ENCODE peak calls at places on chromosome 19, in eight cellular contexts. One of them, this sample, is unnamed. For H3K9me3, the result is how much of the 10 kb centered on the place peaks cover.

GRCh38 chr19:39916851-39917396 is 17.5 kb downstream of the FCGBP start:
- DNase-seq in A549: no peak
- DNase-seq in neural progenitor cell: no peak
- DNase-seq in hepatocyte: no peak
- DNase-seq in PC-3: no peak
- DNase-seq in SK-N-SH: no peak
- DNase-seq in K562: no peak
- DNase-seq in CD4-positive, alpha-beta T cell: no peak
- DNase-seq in this sample: no peak

GRCh38 chr19:3005345-3005744 is 23.7 kb downstream of the TLE2 start:
- DNase-seq in A549: no peak
- DNase-seq in neural progenitor cell: no peak
- DNase-seq in hepatocyte: no peak
- DNase-seq in PC-3: no peak
- DNase-seq in SK-N-SH: peak
- DNase-seq in K562: no peak
- DNase-seq in CD4-positive, alpha-beta T cell: no peak
- DNase-seq in this sample: no peak

GRCh38 chr19:45439569-45440258 is 16.0 kb upstream of the ERCC1 start:
- DNase-seq in A549: peak
- DNase-seq in neural progenitor cell: peak
- DNase-seq in hepatocyte: peak
- DNase-seq in PC-3: peak
- DNase-seq in SK-N-SH: peak
- DNase-seq in K562: peak
- DNase-seq in CD4-positive, alpha-beta T cell: peak
- DNase-seq in this sample: peak

GRCh38 chr19:3243851-3244700 is 19.6 kb downstream of the CELF5 start:
- DNase-seq in A549: peak
- DNase-seq in neural progenitor cell: peak
- DNase-seq in hepatocyte: peak
- DNase-seq in PC-3: peak
- DNase-seq in SK-N-SH: no peak
- DNase-seq in K562: peak
- DNase-seq in CD4-positive, alpha-beta T cell: peak
- DNase-seq in this sample: peak

GRCh38 chr19:15144046-15144646 is 36.9 kb downstream of the SYDE1 start:
- DNase-seq in A549: no peak
- DNase-seq in neural progenitor cell: no peak
- DNase-seq in hepatocyte: no peak
- DNase-seq in PC-3: no peak
- DNase-seq in SK-N-SH: no peak
- DNase-seq in K562: no peak
- DNase-seq in CD4-positive, alpha-beta T cell: no peak
- DNase-seq in this sample: no peak

GRCh38 chr19:48907671-48908070 is 7.6 kb downstream of the NUCB1 start:
- DNase-seq in A549: no peak
- DNase-seq in neural progenitor cell: no peak
- DNase-seq in hepatocyte: peak
- DNase-seq in PC-3: no peak
- DNase-seq in SK-N-SH: no peak
- DNase-seq in K562: no peak
- DNase-seq in CD4-positive, alpha-beta T cell: no peak
- DNase-seq in this sample: peak

GRCh38 chr19:2627855-2628254 is 74.6 kb downstream of the GNG7 start:
- DNase-seq in A549: no peak
- DNase-seq in neural progenitor cell: no peak
- DNase-seq in hepatocyte: no peak
- DNase-seq in PC-3: peak
- DNase-seq in SK-N-SH: no peak
- DNase-seq in K562: no peak
- DNase-seq in CD4-positive, alpha-beta T cell: no peak
- DNase-seq in this sample: no peak

GRCh38 chr19:29533578-29534544 is 8.1 kb downstream of the VSTM2B start:
- DNase-seq in A549: no peak
- DNase-seq in neural progenitor cell: no peak
- DNase-seq in hepatocyte: no peak
- DNase-seq in PC-3: no peak
- DNase-seq in SK-N-SH: no peak
- DNase-seq in K562: no peak
- DNase-seq in CD4-positive, alpha-beta T cell: no peak
- DNase-seq in this sample: no peak

GRCh38 chr19:13978306-13978705 is 26.0 kb downstream of the DCAF15 start:
- DNase-seq in A549: no peak
- DNase-seq in neural progenitor cell: peak
- DNase-seq in hepatocyte: peak
- DNase-seq in PC-3: no peak
- DNase-seq in SK-N-SH: peak
- DNase-seq in K562: peak
- DNase-seq in CD4-positive, alpha-beta T cell: no peak
- DNase-seq in this sample: peak

GRCh38 chr19:11375143-11375948 is 880 bp downstream of the SWSAP1 start:
- DNase-seq in A549: no peak
- DNase-seq in neural progenitor cell: peak
- DNase-seq in hepatocyte: peak
- DNase-seq in PC-3: peak
- DNase-seq in SK-N-SH: peak
- DNase-seq in K562: peak
- DNase-seq in CD4-positive, alpha-beta T cell: peak
- DNase-seq in this sample: peak

GRCh38 chr19:51783373-51783772 is 11.6 kb upstream of the FPR3 start:
- DNase-seq in A549: peak
- DNase-seq in neural progenitor cell: no peak
- DNase-seq in hepatocyte: no peak
- DNase-seq in PC-3: peak
- DNase-seq in SK-N-SH: no peak
- DNase-seq in K562: peak
- DNase-seq in CD4-positive, alpha-beta T cell: no peak
- DNase-seq in this sample: no peak

GRCh38 chr19:1385816-1386215 is 2.1 kb downstream of the NDUFS7 start:
- DNase-seq in A549: no peak
- DNase-seq in neural progenitor cell: no peak
- DNase-seq in hepatocyte: no peak
- DNase-seq in PC-3: no peak
- DNase-seq in SK-N-SH: no peak
- DNase-seq in K562: no peak
- DNase-seq in CD4-positive, alpha-beta T cell: no peak
- DNase-seq in this sample: no peak

GRCh38 chr19:51018745-51019543 is 565 bp downstream of the KLK10 start:
- DNase-seq in A549: no peak
- DNase-seq in neural progenitor cell: no peak
- DNase-seq in hepatocyte: peak
- DNase-seq in PC-3: no peak
- DNase-seq in SK-N-SH: no peak
- DNase-seq in K562: no peak
- DNase-seq in CD4-positive, alpha-beta T cell: no peak
- DNase-seq in this sample: no peak

GRCh38 chr19:42113641-42114348 is 18.5 kb downstream of the POU2F2 start:
- DNase-seq in A549: peak
- DNase-seq in neural progenitor cell: no peak
- DNase-seq in hepatocyte: peak
- DNase-seq in PC-3: peak
- DNase-seq in SK-N-SH: no peak
- DNase-seq in K562: no peak
- DNase-seq in CD4-positive, alpha-beta T cell: no peak
- DNase-seq in this sample: no peak

GRCh38 chr19:54106716-54107115 is 4.1 kb downstream of the NDUFA3 start:
- DNase-seq in A549: no peak
- DNase-seq in neural progenitor cell: no peak
- DNase-seq in hepatocyte: no peak
- DNase-seq in PC-3: no peak
- DNase-seq in SK-N-SH: no peak
- DNase-seq in K562: no peak
- DNase-seq in CD4-positive, alpha-beta T cell: no peak
- DNase-seq in this sample: no peak

GRCh38 chr19:13691569-13691968 is 72.8 kb upstream of the MRI1 start:
- DNase-seq in A549: no peak
- DNase-seq in neural progenitor cell: no peak
- DNase-seq in hepatocyte: no peak
- DNase-seq in PC-3: no peak
- DNase-seq in SK-N-SH: no peak
- DNase-seq in K562: no peak
- DNase-seq in CD4-positive, alpha-beta T cell: no peak
- DNase-seq in this sample: no peak

GRCh38 chr19:40609561-40610395 is 8.6 kb downstream of the LTBP4 start:
- DNase-seq in A549: peak
- DNase-seq in neural progenitor cell: peak
- DNase-seq in hepatocyte: peak
- DNase-seq in PC-3: no peak
- DNase-seq in SK-N-SH: peak
- DNase-seq in K562: peak
- DNase-seq in CD4-positive, alpha-beta T cell: peak
- DNase-seq in this sample: peak

GRCh38 chr19:14482112-14482941 is 7.2 kb upstream of the PTGER1 start:
- DNase-seq in A549: no peak
- DNase-seq in neural progenitor cell: no peak
- DNase-seq in hepatocyte: no peak
- DNase-seq in PC-3: no peak
- DNase-seq in SK-N-SH: no peak
- DNase-seq in K562: peak
- DNase-seq in CD4-positive, alpha-beta T cell: no peak
- DNase-seq in this sample: no peak

GRCh38 chr19:12526542-12526941 is 24.7 kb downstream of the ZNF564 start:
- DNase-seq in A549: no peak
- DNase-seq in neural progenitor cell: no peak
- DNase-seq in hepatocyte: no peak
- DNase-seq in PC-3: no peak
- DNase-seq in SK-N-SH: no peak
- DNase-seq in K562: no peak
- DNase-seq in CD4-positive, alpha-beta T cell: no peak
- DNase-seq in this sample: no peak
- H3K9me3 ChIP-seq in A549: half or more
- H3K9me3 ChIP-seq in neural progenitor cell: half or more
- H3K9me3 ChIP-seq in hepatocyte: half or more
- H3K9me3 ChIP-seq in PC-3: half or more
- H3K9me3 ChIP-seq in SK-N-SH: half or more
- H3K9me3 ChIP-seq in K562: half or more
- H3K9me3 ChIP-seq in CD4-positive, alpha-beta T cell: half or more
- H3K9me3 ChIP-seq in this sample: half or more

GRCh38 chr19:47493378-47494210 is 9.6 kb upstream of the KPTN start:
- DNase-seq in A549: no peak
- DNase-seq in neural progenitor cell: no peak
- DNase-seq in hepatocyte: no peak
- DNase-seq in PC-3: no peak
- DNase-seq in SK-N-SH: no peak
- DNase-seq in K562: no peak
- DNase-seq in CD4-positive, alpha-beta T cell: no peak
- DNase-seq in this sample: peak

GRCh38 chr19:47494211-47494547 is 10.2 kb upstream of the KPTN start:
- DNase-seq in A549: no peak
- DNase-seq in neural progenitor cell: no peak
- DNase-seq in hepatocyte: no peak
- DNase-seq in PC-3: no peak
- DNase-seq in SK-N-SH: peak
- DNase-seq in K562: no peak
- DNase-seq in CD4-positive, alpha-beta T cell: no peak
- DNase-seq in this sample: no peak

GRCh38 chr19:47492137-47492533 is 8.1 kb upstream of the KPTN start:
- DNase-seq in A549: no peak
- DNase-seq in neural progenitor cell: no peak
- DNase-seq in hepatocyte: no peak
- DNase-seq in PC-3: no peak
- DNase-seq in SK-N-SH: no peak
- DNase-seq in K562: no peak
- DNase-seq in CD4-positive, alpha-beta T cell: no peak
- DNase-seq in this sample: peak

GRCh38 chr19:47491358-47492136 is 7.5 kb upstream of the KPTN start:
- DNase-seq in A549: no peak
- DNase-seq in neural progenitor cell: no peak
- DNase-seq in hepatocyte: no peak
- DNase-seq in PC-3: no peak
- DNase-seq in SK-N-SH: no peak
- DNase-seq in K562: no peak
- DNase-seq in CD4-positive, alpha-beta T cell: no peak
- DNase-seq in this sample: no peak

GRCh38 chr19:47492571-47493377 is 8.8 kb upstream of the KPTN start:
- DNase-seq in A549: no peak
- DNase-seq in neural progenitor cell: no peak
- DNase-seq in hepatocyte: no peak
- DNase-seq in PC-3: no peak
- DNase-seq in SK-N-SH: no peak
- DNase-seq in K562: no peak
- DNase-seq in CD4-positive, alpha-beta T cell: no peak
- DNase-seq in this sample: no peak
- TF ChIP-seq CTCF in A549: no peak
- TF ChIP-seq CTCF in neural progenitor cell: no peak
- TF ChIP-seq CTCF in hepatocyte: no peak
- TF ChIP-seq CTCF in PC-3: no peak
- TF ChIP-seq CTCF in SK-N-SH: no peak
- TF ChIP-seq CTCF in K562: no peak
- TF ChIP-seq CTCF in CD4-positive, alpha-beta T cell: no peak
- TF ChIP-seq CTCF in this sample: no peak

DNA sequence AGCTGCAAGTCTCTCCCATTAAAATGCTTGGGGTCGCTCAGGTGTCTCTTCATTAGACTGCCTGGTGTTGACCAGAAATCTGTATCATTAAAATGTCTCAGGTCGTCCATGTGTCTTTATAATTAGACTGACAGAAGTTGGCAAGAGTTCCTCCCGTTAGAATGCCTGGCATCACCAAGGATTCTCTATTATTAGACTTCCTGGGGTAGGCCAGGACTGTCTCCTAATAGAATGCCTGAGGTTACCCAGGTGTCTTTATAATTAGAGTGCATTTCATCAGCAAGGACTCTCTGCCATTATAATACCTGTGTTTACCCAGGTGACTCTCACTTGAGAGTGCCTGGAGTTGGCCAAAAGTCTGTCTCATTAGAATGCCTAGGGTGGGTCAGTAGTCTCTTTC is 1537.2 kb downstream of the UQCRFS1 start:
- DNase-seq in A549: no peak
- DNase-seq in neural progenitor cell: no peak
- DNase-seq in hepatocyte: no peak
- DNase-seq in PC-3: no peak
- DNase-seq in SK-N-SH: no peak
- DNase-seq in K562: no peak
- DNase-seq in CD4-positive, alpha-beta T cell: no peak
- DNase-seq in this sample: no peak
- H3K9me3 ChIP-seq in A549: under half
- H3K9me3 ChIP-seq in neural progenitor cell: under half
- H3K9me3 ChIP-seq in hepatocyte: under half
- H3K9me3 ChIP-seq in PC-3: under half
- H3K9me3 ChIP-seq in SK-N-SH: under half
- H3K9me3 ChIP-seq in K562: under half
- H3K9me3 ChIP-seq in CD4-positive, alpha-beta T cell: under half
- H3K9me3 ChIP-seq in this sample: half or more

DNA sequence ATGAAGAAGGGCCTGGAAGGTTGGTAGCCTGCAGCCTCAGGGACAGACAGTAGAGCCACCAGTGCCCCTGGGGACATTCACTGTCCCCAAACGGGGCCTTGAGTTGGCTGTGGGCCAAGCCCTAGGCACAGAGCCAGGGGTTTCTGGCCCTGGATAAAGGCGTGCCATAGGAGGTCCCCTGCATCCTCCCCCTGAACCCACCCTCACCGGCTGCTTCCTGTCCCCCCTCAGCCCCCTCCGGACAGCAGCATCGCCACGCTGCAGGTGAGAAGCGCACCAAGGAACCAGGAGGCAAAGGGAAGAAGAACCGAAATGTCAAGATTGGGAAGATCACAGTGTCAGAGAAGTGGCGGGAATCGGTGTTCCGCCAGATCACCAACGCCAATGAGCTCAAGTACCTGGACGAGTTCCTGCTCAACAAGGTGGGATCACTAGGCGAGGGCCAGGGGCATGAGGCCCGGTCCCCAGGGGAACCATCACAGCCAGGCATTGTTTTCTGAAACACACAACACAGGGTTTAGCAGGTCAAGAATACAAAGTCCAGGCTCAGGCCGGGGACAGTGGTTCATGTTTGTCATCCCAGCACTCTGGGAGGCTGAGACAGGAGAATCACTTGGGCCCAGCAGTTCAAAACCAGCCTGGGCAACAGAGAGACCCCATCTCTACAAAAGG is 14.6 kb upstream of the USE1 start:
- DNase-seq in A549: no peak
- DNase-seq in neural progenitor cell: no peak
- DNase-seq in hepatocyte: no peak
- DNase-seq in PC-3: no peak
- DNase-seq in SK-N-SH: peak
- DNase-seq in K562: no peak
- DNase-seq in CD4-positive, alpha-beta T cell: no peak
- DNase-seq in this sample: no peak
- TF ChIP-seq CTCF in A549: no peak
- TF ChIP-seq CTCF in neural progenitor cell: no peak
- TF ChIP-seq CTCF in hepatocyte: no peak
- TF ChIP-seq CTCF in PC-3: no peak
- TF ChIP-seq CTCF in SK-N-SH: no peak
- TF ChIP-seq CTCF in K562: no peak
- TF ChIP-seq CTCF in CD4-positive, alpha-beta T cell: no peak
- TF ChIP-seq CTCF in this sample: no peak

This sample was measured in mucosa of descending colon.